ENCODE peak calls at places on chromosomes 4 and X, in eight cellular contexts. One of them, this sample, is unnamed.

GRCh38 chr4:169492436-169493163 is 119.8 kb downstream of the NEK1 start:
- DNase-seq in prostate gland: no peak
- DNase-seq in stomach: peak
- DNase-seq in fibroblast of mammary gland: peak
- DNase-seq in neuronal stem cell: peak
- DNase-seq in AG04449: no peak
- DNase-seq in CD8-positive, alpha-beta memory T cell: no peak
- DNase-seq in astrocyte of the spinal cord: peak
- DNase-seq in this sample: peak

GRCh38 chrX:65196758-65197371 is 220.6 kb upstream of the ZC4H2 start:
- DNase-seq in prostate gland: peak
- DNase-seq in fibroblast of mammary gland: no peak
- DNase-seq in astrocyte of the spinal cord: no peak
- DNase-seq in AG04449: no peak
- DNase-seq in neuronal stem cell: peak
- DNase-seq in stomach: peak
- DNase-seq in CD8-positive, alpha-beta memory T cell: no peak
- DNase-seq in this sample: no peak

GRCh38 chrX:130321550-130321949 is 18.2 kb upstream of the SLC25A14 start:
- DNase-seq in neuronal stem cell: no peak
- DNase-seq in astrocyte of the spinal cord: no peak
- DNase-seq in prostate gland: no peak
- DNase-seq in fibroblast of mammary gland: no peak
- DNase-seq in AG04449: no peak
- DNase-seq in CD8-positive, alpha-beta memory T cell: no peak
- DNase-seq in stomach: no peak
- DNase-seq in this sample: no peak

GRCh38 chrX:120299928-120300327 is 11.3 kb downstream of the TMEM255A start:
- DNase-seq in prostate gland: no peak
- DNase-seq in neuronal stem cell: no peak
- DNase-seq in AG04449: no peak
- DNase-seq in astrocyte of the spinal cord: no peak
- DNase-seq in CD8-positive, alpha-beta memory T cell: no peak
- DNase-seq in stomach: no peak
- DNase-seq in fibroblast of mammary gland: no peak
- DNase-seq in this sample: no peak

GRCh38 chr4:22338806-22339205 is 177.1 kb downstream of the ADGRA3 start:
- DNase-seq in AG04449: no peak
- DNase-seq in neuronal stem cell: no peak
- DNase-seq in astrocyte of the spinal cord: no peak
- DNase-seq in stomach: peak
- DNase-seq in CD8-positive, alpha-beta memory T cell: no peak
- DNase-seq in fibroblast of mammary gland: no peak
- DNase-seq in prostate gland: no peak
- DNase-seq in this sample: no peak

GRCh38 chr4:2321279-2322196 is 59.6 kb upstream of the MXD4 start:
- DNase-seq in CD8-positive, alpha-beta memory T cell: no peak
- DNase-seq in astrocyte of the spinal cord: peak
- DNase-seq in stomach: no peak
- DNase-seq in AG04449: no peak
- DNase-seq in fibroblast of mammary gland: no peak
- DNase-seq in prostate gland: no peak
- DNase-seq in neuronal stem cell: no peak
- DNase-seq in this sample: no peak

GRCh38 chrX:21176927-21177571 is 197.2 kb upstream of the CNKSR2 start:
- DNase-seq in prostate gland: no peak
- DNase-seq in stomach: no peak
- DNase-seq in CD8-positive, alpha-beta memory T cell: no peak
- DNase-seq in AG04449: no peak
- DNase-seq in astrocyte of the spinal cord: peak
- DNase-seq in fibroblast of mammary gland: peak
- DNase-seq in neuronal stem cell: no peak
- DNase-seq in this sample: no peak

GRCh38 chr4:183430317-183430986 is 14.0 kb upstream of the CDKN2AIP start:
- DNase-seq in fibroblast of mammary gland: no peak
- DNase-seq in astrocyte of the spinal cord: no peak
- DNase-seq in prostate gland: no peak
- DNase-seq in AG04449: no peak
- DNase-seq in neuronal stem cell: no peak
- DNase-seq in stomach: no peak
- DNase-seq in CD8-positive, alpha-beta memory T cell: no peak
- DNase-seq in this sample: no peak

GRCh38 chr4:103197765-103198110 is 405 bp downstream of the CENPE start:
- DNase-seq in AG04449: no peak
- DNase-seq in neuronal stem cell: no peak
- DNase-seq in fibroblast of mammary gland: peak
- DNase-seq in astrocyte of the spinal cord: no peak
- DNase-seq in prostate gland: no peak
- DNase-seq in stomach: no peak
- DNase-seq in CD8-positive, alpha-beta memory T cell: no peak
- DNase-seq in this sample: no peak

GRCh38 chr4:3284734-3285557 is 7.9 kb upstream of the RGS12 start:
- DNase-seq in CD8-positive, alpha-beta memory T cell: no peak
- DNase-seq in neuronal stem cell: no peak
- DNase-seq in fibroblast of mammary gland: no peak
- DNase-seq in stomach: peak
- DNase-seq in prostate gland: no peak
- DNase-seq in astrocyte of the spinal cord: no peak
- DNase-seq in AG04449: no peak
- DNase-seq in this sample: no peak

GRCh38 chr4:64539234-64539849 is 130.1 kb upstream of the TECRL start:
- DNase-seq in neuronal stem cell: peak
- DNase-seq in stomach: peak
- DNase-seq in AG04449: peak
- DNase-seq in fibroblast of mammary gland: peak
- DNase-seq in prostate gland: peak
- DNase-seq in astrocyte of the spinal cord: peak
- DNase-seq in CD8-positive, alpha-beta memory T cell: no peak
- DNase-seq in this sample: peak

GRCh38 chr4:6268650-6269399 is 825 bp upstream of the WFS1 start:
- DNase-seq in CD8-positive, alpha-beta memory T cell: no peak
- DNase-seq in astrocyte of the spinal cord: no peak
- DNase-seq in fibroblast of mammary gland: no peak
- DNase-seq in AG04449: no peak
- DNase-seq in prostate gland: no peak
- DNase-seq in stomach: no peak
- DNase-seq in neuronal stem cell: no peak
- DNase-seq in this sample: no peak

GRCh38 chr4:80125252-80126177 is 52.5 kb upstream of the ANTXR2 start:
- DNase-seq in prostate gland: peak
- DNase-seq in fibroblast of mammary gland: peak
- DNase-seq in CD8-positive, alpha-beta memory T cell: peak
- DNase-seq in stomach: no peak
- DNase-seq in astrocyte of the spinal cord: peak
- DNase-seq in AG04449: no peak
- DNase-seq in neuronal stem cell: no peak
- DNase-seq in this sample: no peak

GRCh38 chr4:147494301-147494700 is 13.4 kb downstream of the EDNRA start:
- DNase-seq in CD8-positive, alpha-beta memory T cell: no peak
- DNase-seq in stomach: no peak
- DNase-seq in prostate gland: no peak
- DNase-seq in neuronal stem cell: no peak
- DNase-seq in AG04449: no peak
- DNase-seq in fibroblast of mammary gland: no peak
- DNase-seq in astrocyte of the spinal cord: no peak
- DNase-seq in this sample: no peak

GRCh38 chr4:8333726-8334460 is 64.3 kb downstream of the HTRA3 start:
- DNase-seq in prostate gland: no peak
- DNase-seq in CD8-positive, alpha-beta memory T cell: no peak
- DNase-seq in neuronal stem cell: no peak
- DNase-seq in AG04449: no peak
- DNase-seq in astrocyte of the spinal cord: no peak
- DNase-seq in stomach: peak
- DNase-seq in fibroblast of mammary gland: no peak
- DNase-seq in this sample: no peak

GRCh38 chrX:1488141-1488540 is 35.4 kb upstream of the ASMTL start:
- DNase-seq in AG04449: no peak
- DNase-seq in CD8-positive, alpha-beta memory T cell: no peak
- DNase-seq in astrocyte of the spinal cord: no peak
- DNase-seq in fibroblast of mammary gland: no peak
- DNase-seq in prostate gland: no peak
- DNase-seq in neuronal stem cell: no peak
- DNase-seq in stomach: no peak
- DNase-seq in this sample: no peak

GRCh38 chr4:98555798-98556445 is 102.5 kb downstream of the TSPAN5 start:
- DNase-seq in neuronal stem cell: no peak
- DNase-seq in astrocyte of the spinal cord: no peak
- DNase-seq in CD8-positive, alpha-beta memory T cell: no peak
- DNase-seq in fibroblast of mammary gland: peak
- DNase-seq in AG04449: no peak
- DNase-seq in prostate gland: no peak
- DNase-seq in stomach: no peak
- DNase-seq in this sample: no peak

GRCh38 chr4:86942185-86942666 is 7.4 kb downstream of the AFF1 start:
- DNase-seq in neuronal stem cell: no peak
- DNase-seq in AG04449: no peak
- DNase-seq in CD8-positive, alpha-beta memory T cell: no peak
- DNase-seq in astrocyte of the spinal cord: no peak
- DNase-seq in stomach: no peak
- DNase-seq in fibroblast of mammary gland: peak
- DNase-seq in prostate gland: no peak
- DNase-seq in this sample: no peak

GRCh38 chr4:189940178-189941004 is at the start of gene FRG1:
- DNase-seq in fibroblast of mammary gland: peak
- DNase-seq in CD8-positive, alpha-beta memory T cell: peak
- DNase-seq in neuronal stem cell: peak
- DNase-seq in prostate gland: peak
- DNase-seq in stomach: peak
- DNase-seq in astrocyte of the spinal cord: peak
- DNase-seq in AG04449: peak
- DNase-seq in this sample: peak

DNA sequence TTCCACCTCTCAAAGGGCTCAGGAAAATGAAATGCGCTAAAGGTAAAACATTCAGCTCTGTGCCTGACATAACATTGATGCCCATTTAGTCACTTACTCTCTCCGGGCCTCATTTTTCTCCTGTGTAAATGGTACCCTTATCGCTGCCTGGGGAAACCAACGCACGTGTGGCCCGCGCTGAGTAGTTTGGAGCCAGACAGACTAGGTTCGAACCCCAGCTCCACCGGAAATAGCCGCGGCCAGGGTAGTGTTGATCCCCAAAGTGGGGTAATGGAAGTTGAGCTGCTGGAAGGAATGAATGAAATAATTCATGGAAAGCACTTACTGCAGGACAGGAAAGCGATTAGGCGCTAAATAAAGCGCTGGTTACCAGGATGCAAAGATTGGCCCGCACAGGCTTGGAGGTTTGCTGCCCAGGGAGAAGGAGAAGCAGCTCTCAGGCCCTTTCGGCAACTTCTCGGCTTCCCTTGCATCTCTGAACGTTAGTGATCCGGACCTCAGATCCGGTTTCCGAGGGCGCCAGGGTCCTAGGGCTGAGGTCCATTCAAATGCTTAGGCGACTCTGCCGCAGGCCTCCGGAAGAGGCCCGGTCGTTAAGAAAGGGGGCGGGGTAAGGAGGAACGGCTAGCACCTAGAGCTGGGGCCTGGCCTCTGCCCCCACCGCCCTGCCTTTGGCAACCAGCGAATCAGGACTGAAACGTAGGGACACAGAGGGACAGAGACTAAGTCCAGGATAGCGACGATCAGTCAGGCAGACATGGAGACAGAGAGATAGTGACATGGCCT is 13.3 kb downstream of the NKX3-2 start:
- DNase-seq in fibroblast of mammary gland: no peak
- DNase-seq in stomach: no peak
- DNase-seq in astrocyte of the spinal cord: no peak
- DNase-seq in AG04449: no peak
- DNase-seq in prostate gland: no peak
- DNase-seq in CD8-positive, alpha-beta memory T cell: no peak
- DNase-seq in neuronal stem cell: no peak
- DNase-seq in this sample: no peak
- H3K4me3 ChIP-seq in fibroblast of mammary gland: no peak
- H3K4me3 ChIP-seq in stomach: no peak
- H3K4me3 ChIP-seq in astrocyte of the spinal cord: no peak
- H3K4me3 ChIP-seq in AG04449: no peak
- H3K4me3 ChIP-seq in prostate gland: no peak
- H3K4me3 ChIP-seq in CD8-positive, alpha-beta memory T cell: no peak
- H3K4me3 ChIP-seq in neuronal stem cell: no peak
- H3K4me3 ChIP-seq in this sample: no peak

GRCh38 chr4:73619351-73619750 is 885 bp downstream of the RASSF6 start:
- DNase-seq in fibroblast of mammary gland: no peak
- DNase-seq in AG04449: no peak
- DNase-seq in prostate gland: no peak
- DNase-seq in stomach: no peak
- DNase-seq in neuronal stem cell: no peak
- DNase-seq in astrocyte of the spinal cord: no peak
- DNase-seq in CD8-positive, alpha-beta memory T cell: no peak
- DNase-seq in this sample: no peak
- H3K4me3 ChIP-seq in fibroblast of mammary gland: no peak
- H3K4me3 ChIP-seq in AG04449: no peak
- H3K4me3 ChIP-seq in prostate gland: peak
- H3K4me3 ChIP-seq in stomach: peak
- H3K4me3 ChIP-seq in neuronal stem cell: no peak
- H3K4me3 ChIP-seq in astrocyte of the spinal cord: no peak
- H3K4me3 ChIP-seq in CD8-positive, alpha-beta memory T cell: no peak
- H3K4me3 ChIP-seq in this sample: no peak

GRCh38 chr4:55183926-55184599 is 58.7 kb upstream of the KDR start:
- DNase-seq in neuronal stem cell: no peak
- DNase-seq in CD8-positive, alpha-beta memory T cell: no peak
- DNase-seq in prostate gland: no peak
- DNase-seq in stomach: peak
- DNase-seq in fibroblast of mammary gland: peak
- DNase-seq in AG04449: peak
- DNase-seq in astrocyte of the spinal cord: peak
- DNase-seq in this sample: peak

GRCh38 chr4:55186700-55187099 is 61.3 kb upstream of the KDR start:
- DNase-seq in neuronal stem cell: no peak
- DNase-seq in AG04449: no peak
- DNase-seq in prostate gland: no peak
- DNase-seq in astrocyte of the spinal cord: no peak
- DNase-seq in CD8-positive, alpha-beta memory T cell: no peak
- DNase-seq in stomach: no peak
- DNase-seq in fibroblast of mammary gland: no peak
- DNase-seq in this sample: no peak

GRCh38 chr4:55184600-55185523 is 59.5 kb upstream of the KDR start:
- DNase-seq in neuronal stem cell: no peak
- DNase-seq in stomach: peak
- DNase-seq in prostate gland: peak
- DNase-seq in AG04449: peak
- DNase-seq in CD8-positive, alpha-beta memory T cell: no peak
- DNase-seq in astrocyte of the spinal cord: peak
- DNase-seq in fibroblast of mammary gland: peak
- DNase-seq in this sample: peak

GRCh38 chr4:55181606-55182005 is 56.2 kb upstream of the KDR start:
- DNase-seq in neuronal stem cell: no peak
- DNase-seq in fibroblast of mammary gland: peak
- DNase-seq in CD8-positive, alpha-beta memory T cell: no peak
- DNase-seq in astrocyte of the spinal cord: peak
- DNase-seq in stomach: no peak
- DNase-seq in prostate gland: no peak
- DNase-seq in AG04449: no peak
- DNase-seq in this sample: no peak

GRCh38 chr4:55186123-55186522 is 60.7 kb upstream of the KDR start:
- DNase-seq in prostate gland: no peak
- DNase-seq in stomach: no peak
- DNase-seq in neuronal stem cell: no peak
- DNase-seq in CD8-positive, alpha-beta memory T cell: no peak
- DNase-seq in astrocyte of the spinal cord: no peak
- DNase-seq in AG04449: no peak
- DNase-seq in fibroblast of mammary gland: no peak
- DNase-seq in this sample: no peak
- H3K4me3 ChIP-seq in prostate gland: no peak
- H3K4me3 ChIP-seq in stomach: no peak
- H3K4me3 ChIP-seq in neuronal stem cell: no peak
- H3K4me3 ChIP-seq in CD8-positive, alpha-beta memory T cell: no peak
- H3K4me3 ChIP-seq in astrocyte of the spinal cord: no peak
- H3K4me3 ChIP-seq in AG04449: no peak
- H3K4me3 ChIP-seq in fibroblast of mammary gland: no peak
- H3K4me3 ChIP-seq in this sample: no peak

GRCh38 chrX:44253573-44253942 is 89.9 kb downstream of the EFHC2 start:
- DNase-seq in CD8-positive, alpha-beta memory T cell: no peak
- DNase-seq in stomach: no peak
- DNase-seq in fibroblast of mammary gland: no peak
- DNase-seq in astrocyte of the spinal cord: no peak
- DNase-seq in AG04449: no peak
- DNase-seq in neuronal stem cell: no peak
- DNase-seq in prostate gland: no peak
- DNase-seq in this sample: no peak
- H3K4me3 ChIP-seq in CD8-positive, alpha-beta memory T cell: peak
- H3K4me3 ChIP-seq in stomach: peak
- H3K4me3 ChIP-seq in fibroblast of mammary gland: no peak
- H3K4me3 ChIP-seq in astrocyte of the spinal cord: no peak
- H3K4me3 ChIP-seq in AG04449: no peak
- H3K4me3 ChIP-seq in neuronal stem cell: no peak
- H3K4me3 ChIP-seq in prostate gland: no peak
- H3K4me3 ChIP-seq in this sample: no peak

This sample was measured in skeletal muscle cell.